ENCODE peak calls at places on chromosomes 4 and X, in ten cellular contexts. T is IMR-90; S is K562; E is psoas muscle; W is left ventricle myocardium inferior; I is astrocyte; D is fibroblast of lung; Q is tibial artery; V is CD4-positive, alpha-beta memory T cell; M is hepatocyte. P is an unnamed sample. For H3K27me3, the result is how much of the 10 kb centered on the place peaks cover.

GRCh38 chr4:4549534-4549933 is 7.7 kb upstream of the STX18 start:
- DNase-seq in T (no peak), M (no peak), I (no peak), V (no peak), Q (no peak), D (no peak), W (no peak), S (no peak), E (no peak), P (no peak)

GRCh38 chr4:139692300-139693012 is 26.8 kb downstream of the MGST2 start:
- DNase-seq in Q (no peak), I (no peak), D (no peak), V (no peak), T (no peak), M (peak), E (no peak), W (no peak), S (no peak), P (no peak)

GRCh38 chrX:115367455-115367854 is 77.9 kb downstream of the LUZP4 start:
- DNase-seq in I (peak), Q (no peak), M (no peak), D (peak), V (no peak), W (no peak), E (no peak), S (no peak), T (peak), P (peak)

GRCh38 chr4:144654161-144654560 is 8.2 kb downstream of the HHIP start:
- DNase-seq in W (no peak), D (no peak), I (no peak), S (no peak), V (no peak), M (no peak), T (no peak), Q (no peak), E (no peak), P (no peak)

GRCh38 chrX:38221391-38221929 is 789 bp upstream of the SRPX start:
- DNase-seq in Q (no peak), T (no peak), V (no peak), D (no peak), W (no peak), I (no peak), E (no peak), S (no peak), M (no peak), P (no peak)

GRCh38 chr4:61532324-61532723 is 332.2 kb downstream of the ADGRL3 start:
- DNase-seq in E (no peak), T (peak), I (peak), W (peak), S (no peak), D (peak), M (no peak), Q (no peak), V (no peak), P (no peak)

GRCh38 chrX:8783100-8784098 is 17.8 kb downstream of the FAM9A start:
- DNase-seq in T (peak), E (no peak), W (no peak), Q (no peak), S (peak), I (no peak), V (peak), D (peak), M (no peak), P (no peak)

GRCh38 chrX:54926978-54927377 is 6.4 kb downstream of the TRO start:
- DNase-seq in W (no peak), M (no peak), D (no peak), E (no peak), S (no peak), Q (no peak), T (no peak), I (no peak), V (no peak), P (no peak)

GRCh38 chr4:721261-722171 is 15.9 kb downstream of the PCGF3 start:
- DNase-seq in D (peak), S (no peak), E (no peak), T (no peak), V (no peak), Q (no peak), M (no peak), W (no peak), I (no peak), P (no peak)

GRCh38 chr4:89754531-89754930 is 82.4 kb downstream of the SNCA start:
- DNase-seq in Q (no peak), T (no peak), E (no peak), D (peak), V (no peak), I (peak), M (no peak), W (no peak), S (no peak), P (no peak)

GRCh38 chrX:132077912-132078311 is 49.9 kb downstream of the FRMD7 start:
- DNase-seq in W (no peak), T (no peak), Q (no peak), E (no peak), S (no peak), M (no peak), D (no peak), I (no peak), V (no peak), P (no peak)

GRCh38 chrX:103817502-103817901 is 14.6 kb downstream of the RAB9B start:
- DNase-seq in T (peak), D (no peak), M (peak), S (peak), V (peak), E (no peak), W (no peak), Q (no peak), I (no peak), P (no peak)

GRCh38 chrX:101009086-101009485 is 39.6 kb downstream of the ARL13A start:
- DNase-seq in V (no peak), I (peak), E (no peak), M (no peak), D (peak), T (peak), Q (no peak), W (no peak), S (no peak), P (no peak)

GRCh38 chr4:112765317-112765989 is 128.5 kb downstream of the LARP7 start:
- DNase-seq in M (peak), Q (no peak), I (no peak), W (no peak), V (no peak), D (peak), T (peak), E (no peak), S (peak), P (no peak)

GRCh38 chrX:48649109-48649508 is 34.5 kb upstream of the WAS start:
- DNase-seq in V (no peak), M (no peak), S (no peak), I (no peak), W (no peak), D (no peak), T (peak), Q (no peak), E (no peak), P (no peak)

GRCh38 chrX:110049096-110049495 is 46.2 kb downstream of the TMEM164 start:
- DNase-seq in E (no peak), D (no peak), V (no peak), S (no peak), W (no peak), I (no peak), T (no peak), M (no peak), Q (no peak), P (no peak)

GRCh38 chrX:69096963-69097362 is 68.3 kb downstream of the PJA1 start:
- DNase-seq in I (no peak), M (no peak), E (no peak), Q (no peak), D (no peak), T (no peak), S (no peak), W (no peak), V (no peak), P (no peak)

GRCh38 chr4:38387348-38387747 is 276.7 kb upstream of the KLF3 start:
- DNase-seq in W (peak), E (peak), V (no peak), M (peak), Q (peak), I (peak), S (peak), T (peak), D (peak), P (peak)

GRCh38 chrX:46180258-46180687 is 364.9 kb downstream of the ZNF674 start:
- DNase-seq in D (peak), V (no peak), S (peak), W (no peak), Q (no peak), M (no peak), I (peak), T (peak), E (no peak), P (peak)

GRCh38 chr4:127479031-127479622 is 153.6 kb upstream of the INTU start:
- DNase-seq in M (peak), D (peak), V (no peak), W (no peak), E (no peak), T (peak), S (peak), Q (no peak), I (peak), P (no peak)

GRCh38 chrX:53479295-53479694 is 45.1 kb upstream of the HSD17B10 start:
- DNase-seq in W (no peak), M (no peak), D (peak), Q (no peak), I (peak), S (peak), V (no peak), T (peak), E (no peak), P (no peak)

GRCh38 chr4:169131556-169132208 is 121.6 kb upstream of the CBR4 start:
- DNase-seq in S (no peak), E (no peak), V (no peak), W (no peak), D (no peak), T (no peak), Q (no peak), I (no peak), M (no peak), P (no peak)

GRCh38 chr4:87476934-87477333 is 52.2 kb downstream of the SPARCL1 start:
- DNase-seq in I (no peak), M (no peak), D (no peak), E (no peak), W (no peak), S (no peak), T (no peak), Q (no peak), V (no peak), P (no peak)

GRCh38 chrX:118965395-118965794 is 9.0 kb upstream of the LONRF3 start:
- DNase-seq in D (no peak), T (no peak), V (no peak), I (no peak), Q (no peak), S (peak), W (no peak), E (no peak), M (no peak), P (no peak)

GRCh38 chr4:70703695-70704332 is 15.5 kb downstream of the UTP3 start:
- DNase-seq in T (peak), E (no peak), V (no peak), D (peak), W (no peak), Q (no peak), I (peak), S (no peak), M (peak), P (no peak)

GRCh38 chr4:24382381-24382780 is 202.0 kb downstream of the DHX15 start:
- DNase-seq in W (no peak), E (no peak), M (peak), D (peak), T (peak), Q (no peak), V (no peak), I (peak), S (no peak), P (no peak)

GRCh38 chrX:9656277-9656676 is 109.4 kb downstream of the GPR143 start:
- DNase-seq in T (peak), D (no peak), Q (no peak), W (no peak), M (no peak), S (no peak), V (no peak), E (no peak), I (no peak), P (no peak)

GRCh38 chr4:105620640-105621323 is 68.4 kb downstream of the ARHGEF38 start:
- DNase-seq in E (peak), S (no peak), T (peak), W (no peak), I (peak), D (peak), Q (no peak), V (no peak), M (peak), P (peak)

GRCh38 chrX:1462596-1463251 is 10.0 kb upstream of the ASMTL start:
- DNase-seq in S (peak), I (peak), Q (peak), W (no peak), V (peak), M (peak), D (peak), T (peak), E (no peak), P (peak)

GRCh38 chr4:183702492-183702891 is 43.4 kb downstream of the TRAPPC11 start:
- DNase-seq in T (no peak), S (no peak), E (no peak), M (no peak), W (no peak), Q (no peak), I (no peak), V (no peak), D (no peak), P (no peak)

GRCh38 chr4:118927976-118928375 is 39.3 kb downstream of the SYNPO2 start:
- DNase-seq in S (no peak), E (no peak), M (no peak), Q (peak), D (peak), W (peak), T (no peak), V (no peak), I (no peak), P (no peak)

GRCh38 chrX:119817130-119817690 is 25.8 kb upstream of the RPL39 start:
- DNase-seq in M (no peak), E (no peak), V (no peak), I (no peak), T (peak), W (no peak), Q (no peak), D (no peak), S (no peak), P (no peak)

GRCh38 chrX:68942797-68943196 is 114.0 kb downstream of the EFNB1 start:
- DNase-seq in W (no peak), V (no peak), I (no peak), M (no peak), D (no peak), E (no peak), S (peak), T (no peak), Q (no peak), P (no peak)

GRCh38 chr4:55346851-55347255 is 811 bp downstream of the SRD5A3 start:
- DNase-seq in D (no peak), E (no peak), V (no peak), Q (no peak), S (peak), W (no peak), M (no peak), T (no peak), I (no peak), P (no peak)

GRCh38 chr4:127708985-127709384 is 21.2 kb upstream of the SLC25A31 start:
- DNase-seq in E (no peak), I (peak), W (no peak), M (peak), S (no peak), V (no peak), D (peak), T (peak), Q (no peak), P (peak)

GRCh38 chr4:186497043-186497442 is 58.3 kb downstream of the MTNR1A start:
- DNase-seq in T (no peak), S (no peak), Q (no peak), E (no peak), V (no peak), D (no peak), I (no peak), W (no peak), M (no peak), P (no peak)

GRCh38 chr4:186501554-186501953 is 53.8 kb downstream of the MTNR1A start:
- DNase-seq in V (no peak), I (no peak), S (peak), W (no peak), D (no peak), E (no peak), Q (no peak), T (no peak), M (no peak), P (no peak)

GRCh38 chr4:186499467-186499866 is 55.9 kb downstream of the MTNR1A start:
- DNase-seq in E (no peak), Q (no peak), D (no peak), W (no peak), T (no peak), V (no peak), S (peak), I (no peak), M (no peak), P (no peak)

GRCh38 chr4:186500721-186501304 is 54.6 kb downstream of the MTNR1A start:
- DNase-seq in Q (no peak), V (no peak), D (no peak), M (no peak), T (peak), W (no peak), E (no peak), I (no peak), S (peak), P (peak)
- H3K4me3 ChIP-seq in Q (no peak), V (no peak), D (no peak), M (no peak), T (no peak), W (no peak), E (no peak), I (no peak), S (peak), P (peak)

GRCh38 chr4:141635726-141636076 is 682 bp upstream of the IL15 start:
- DNase-seq in V (peak), T (no peak), S (no peak), I (no peak), M (no peak), E (no peak), D (no peak), Q (no peak), W (no peak), P (no peak)
- H3K27me3 ChIP-seq in V (under half), T (under half), S (under half), I (under half), M (under half), E (under half), D (under half), Q (under half), W (under half), P (under half)

DNA sequence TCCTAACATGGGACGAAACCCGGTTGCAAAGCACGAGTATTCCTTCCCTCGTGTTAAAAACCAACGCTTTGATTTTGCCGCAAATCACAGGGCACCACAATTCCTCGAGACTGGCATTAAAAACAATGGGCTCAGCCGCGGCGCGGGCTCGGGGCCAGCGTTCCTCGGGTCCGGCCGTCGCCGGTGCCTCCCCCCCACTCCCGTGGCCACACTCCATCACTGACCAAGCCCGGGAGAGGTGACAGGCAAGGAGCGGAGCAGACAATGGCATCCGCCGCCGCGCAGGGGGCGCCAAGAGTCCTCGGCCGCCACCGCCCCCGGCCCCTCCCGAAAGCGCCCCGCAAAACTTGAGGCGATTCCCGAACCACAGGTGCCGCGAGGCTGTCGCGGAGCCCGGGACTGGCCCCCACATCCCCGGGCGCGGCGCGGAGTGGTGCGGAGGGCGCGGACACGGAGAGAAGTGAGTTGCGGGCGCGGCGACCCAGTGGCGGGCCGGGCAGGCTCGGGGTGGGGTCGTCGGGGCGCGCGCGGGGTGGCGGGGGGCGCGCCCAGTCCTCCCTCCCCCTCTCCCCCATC is 445 bp downstream of the AP1S2 start:
- DNase-seq in Q (peak), T (no peak), E (peak), D (no peak), I (no peak), V (no peak), M (peak), S (peak), W (peak), P (peak)
- H3K4me3 ChIP-seq in Q (peak), T (peak), E (peak), D (peak), I (peak), V (peak), M (peak), S (peak), W (peak), P (peak)

DNA sequence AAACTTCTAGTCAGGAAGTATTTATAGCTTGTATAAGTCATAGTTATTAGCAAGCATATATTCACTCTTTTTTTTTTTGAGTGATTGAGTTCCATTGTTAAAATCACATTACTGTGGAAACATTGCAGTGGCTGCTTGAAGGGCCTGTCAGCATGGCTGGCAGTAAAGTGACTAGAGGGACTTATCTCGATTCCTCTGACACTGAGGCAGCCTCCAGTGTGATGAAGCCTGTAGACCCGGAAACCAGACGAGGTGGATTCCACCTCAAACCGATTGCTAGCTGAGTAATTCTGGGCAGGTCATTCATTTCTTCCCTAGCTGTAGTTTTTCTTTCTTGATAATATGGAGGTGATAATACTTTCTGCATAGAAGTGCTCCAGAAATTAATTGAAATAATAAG is 4.7 kb downstream of the FAM149A start:
- DNase-seq in D (no peak), T (no peak), Q (no peak), S (no peak), M (no peak), V (no peak), E (no peak), W (no peak), I (no peak), P (no peak)
- H3K27me3 ChIP-seq in D (under half), T (under half), Q (under half), S (under half), M (under half), V (under half), E (under half), W (under half), I (under half), P (under half)

DNA sequence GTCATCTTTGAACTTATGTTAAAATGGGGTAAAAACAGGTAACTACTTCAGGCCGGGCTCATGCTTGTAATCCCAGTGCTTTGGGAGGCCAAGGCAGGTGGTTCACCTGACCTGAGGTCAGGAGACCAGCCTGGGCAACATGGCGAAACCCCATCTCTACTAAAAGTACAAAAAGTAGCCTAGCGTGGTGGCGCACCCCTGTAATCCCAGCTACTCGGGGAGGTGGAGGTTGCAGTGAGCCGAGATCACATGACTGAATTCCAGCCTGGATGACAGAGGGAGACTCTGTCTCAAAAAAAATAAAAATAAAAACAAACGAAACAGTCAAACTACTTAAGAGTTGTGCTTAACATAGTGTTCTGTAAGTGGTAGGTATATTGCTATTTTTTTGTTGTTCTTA is 2.5 kb downstream of the DDX3X start:
- DNase-seq in V (no peak), D (no peak), T (no peak), I (no peak), Q (no peak), M (no peak), W (no peak), E (no peak), S (no peak), P (no peak)
- H3K4me3 ChIP-seq in V (peak), D (peak), T (peak), I (peak), Q (peak), M (peak), W (peak), E (peak), S (peak), P (peak)

GRCh38 chrX:63439580-63439979 is 88.4 kb upstream of the SPIN4 start:
- DNase-seq in Q (no peak), I (no peak), E (no peak), D (no peak), W (no peak), T (no peak), S (no peak), V (no peak), M (no peak), P (no peak)
- H3K27me3 ChIP-seq in Q (under half), I (under half), E (under half), D (under half), W (under half), T (under half), S (under half), V (under half), M (under half), P (under half)